ENCODE peak calls at places on chromosome 4, in five cellular contexts. One of them, this sample, is unnamed.

GRCh38 chr4:9808077-9808476 is 26.6 kb downstream of the DRD5 start:
- DNase-seq in CD8-positive, alpha-beta T cell: no peak
- DNase-seq in upper lobe of right lung: no peak
- DNase-seq in K562: no peak
- DNase-seq in breast epithelium: no peak
- DNase-seq in this sample: no peak

GRCh38 chr4:56613101-56613862 is 67.8 kb downstream of the HOPX start:
- DNase-seq in CD8-positive, alpha-beta T cell: no peak
- DNase-seq in upper lobe of right lung: no peak
- DNase-seq in K562: no peak
- DNase-seq in breast epithelium: no peak
- DNase-seq in this sample: no peak

GRCh38 chr4:100869266-100869665 is 351.4 kb upstream of the EMCN start:
- DNase-seq in CD8-positive, alpha-beta T cell: no peak
- DNase-seq in upper lobe of right lung: no peak
- DNase-seq in K562: no peak
- DNase-seq in breast epithelium: no peak
- DNase-seq in this sample: no peak

GRCh38 chr4:39846135-39846534 is 131.6 kb downstream of the PDS5A start:
- DNase-seq in CD8-positive, alpha-beta T cell: no peak
- DNase-seq in upper lobe of right lung: no peak
- DNase-seq in K562: no peak
- DNase-seq in breast epithelium: no peak
- DNase-seq in this sample: no peak

GRCh38 chr4:654526-654845 is 19.6 kb downstream of the ATP5ME start:
- DNase-seq in CD8-positive, alpha-beta T cell: no peak
- DNase-seq in upper lobe of right lung: no peak
- DNase-seq in K562: no peak
- DNase-seq in breast epithelium: no peak
- DNase-seq in this sample: no peak

GRCh38 chr4:19700951-19701350 is 550.8 kb upstream of the SLIT2 start:
- DNase-seq in CD8-positive, alpha-beta T cell: no peak
- DNase-seq in upper lobe of right lung: no peak
- DNase-seq in K562: no peak
- DNase-seq in breast epithelium: no peak
- DNase-seq in this sample: no peak

GRCh38 chr4:1807258-1807777 is 14.2 kb downstream of the FGFR3 start:
- DNase-seq in CD8-positive, alpha-beta T cell: no peak
- DNase-seq in upper lobe of right lung: no peak
- DNase-seq in K562: no peak
- DNase-seq in breast epithelium: no peak
- DNase-seq in this sample: no peak

GRCh38 chr4:56048621-56049427 is 100.1 kb downstream of the CEP135 start:
- DNase-seq in CD8-positive, alpha-beta T cell: no peak
- DNase-seq in upper lobe of right lung: peak; percentile 71
- DNase-seq in K562: peak; percentile 70
- DNase-seq in breast epithelium: no peak
- DNase-seq in this sample: no peak

GRCh38 chr4:20901851-20902250 is 201.6 kb downstream of the PACRGL start:
- DNase-seq in CD8-positive, alpha-beta T cell: no peak
- DNase-seq in upper lobe of right lung: no peak
- DNase-seq in K562: no peak
- DNase-seq in breast epithelium: no peak
- DNase-seq in this sample: no peak

GRCh38 chr4:150366487-150366999 is 215.4 kb upstream of the MAB21L2 start:
- DNase-seq in CD8-positive, alpha-beta T cell: no peak
- DNase-seq in upper lobe of right lung: no peak
- DNase-seq in K562: no peak
- DNase-seq in breast epithelium: no peak
- DNase-seq in this sample: no peak

GRCh38 chr4:93791570-93792195 is 36.9 kb upstream of the ATOH1 start:
- DNase-seq in CD8-positive, alpha-beta T cell: no peak
- DNase-seq in upper lobe of right lung: no peak
- DNase-seq in K562: peak; percentile 46
- DNase-seq in breast epithelium: no peak
- DNase-seq in this sample: no peak

GRCh38 chr4:141346144-141346543 is 125.4 kb downstream of the ZNF330 start:
- DNase-seq in CD8-positive, alpha-beta T cell: no peak
- DNase-seq in upper lobe of right lung: no peak
- DNase-seq in K562: peak; percentile 35
- DNase-seq in breast epithelium: no peak
- DNase-seq in this sample: no peak

GRCh38 chr4:19386786-19387185 is 864.9 kb upstream of the SLIT2 start:
- DNase-seq in CD8-positive, alpha-beta T cell: no peak
- DNase-seq in upper lobe of right lung: no peak
- DNase-seq in K562: no peak
- DNase-seq in breast epithelium: no peak
- DNase-seq in this sample: no peak

GRCh38 chr4:176236909-176237308 is 32.1 kb downstream of the ASB5 start:
- DNase-seq in CD8-positive, alpha-beta T cell: no peak
- DNase-seq in upper lobe of right lung: no peak
- DNase-seq in K562: no peak
- DNase-seq in breast epithelium: no peak
- DNase-seq in this sample: no peak

GRCh38 chr4:142314686-142315085 is 531.4 kb downstream of the INPP4B start:
- DNase-seq in CD8-positive, alpha-beta T cell: no peak
- DNase-seq in upper lobe of right lung: no peak
- DNase-seq in K562: no peak
- DNase-seq in breast epithelium: no peak
- DNase-seq in this sample: no peak

GRCh38 chr4:38308728-38309315 is 348.6 kb downstream of the PTTG2 start:
- DNase-seq in CD8-positive, alpha-beta T cell: no peak
- DNase-seq in upper lobe of right lung: no peak
- DNase-seq in K562: no peak
- DNase-seq in breast epithelium: no peak
- DNase-seq in this sample: no peak

GRCh38 chr4:80876810-80877209 is 153.7 kb upstream of the BMP3 start:
- DNase-seq in CD8-positive, alpha-beta T cell: no peak
- DNase-seq in upper lobe of right lung: no peak
- DNase-seq in K562: no peak
- DNase-seq in breast epithelium: no peak
- DNase-seq in this sample: no peak

GRCh38 chr4:139214039-139214534 is 37.1 kb upstream of the ELF2 start:
- DNase-seq in CD8-positive, alpha-beta T cell: no peak
- DNase-seq in upper lobe of right lung: no peak
- DNase-seq in K562: peak; percentile 70
- DNase-seq in breast epithelium: no peak
- DNase-seq in this sample: no peak

GRCh38 chr4:85861064-85861767 is 386.3 kb downstream of the ARHGAP24 start:
- DNase-seq in CD8-positive, alpha-beta T cell: no peak
- DNase-seq in upper lobe of right lung: no peak
- DNase-seq in K562: no peak
- DNase-seq in breast epithelium: no peak
- DNase-seq in this sample: no peak

GRCh38 chr4:128386761-128387599 is 99.4 kb upstream of the PGRMC2 start:
- DNase-seq in CD8-positive, alpha-beta T cell: no peak
- DNase-seq in upper lobe of right lung: peak; percentile 76
- DNase-seq in K562: peak; percentile 43
- DNase-seq in breast epithelium: peak; percentile 88
- DNase-seq in this sample: peak; percentile 98

DNA sequence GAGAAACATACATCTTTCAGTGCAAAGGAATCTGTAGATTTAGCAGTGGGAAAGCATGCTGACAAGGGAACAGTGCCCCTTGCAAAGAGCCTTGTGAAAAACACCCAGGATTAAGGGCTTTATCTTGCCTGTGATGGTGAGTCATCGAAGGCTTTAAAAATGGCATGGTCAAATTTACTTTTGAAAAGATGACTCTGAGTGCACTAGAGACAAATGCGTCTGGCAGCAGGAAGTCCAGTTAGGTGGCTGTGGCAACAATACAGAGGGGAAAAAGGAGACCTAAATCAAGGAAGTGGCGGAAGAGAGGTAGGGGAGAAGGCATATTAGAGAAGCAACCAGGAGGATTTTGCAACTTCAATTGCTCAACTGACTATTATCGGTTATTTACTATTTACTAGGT is 472.6 kb upstream of the CPEB2 start:
- DNase-seq in CD8-positive, alpha-beta T cell: no peak
- DNase-seq in upper lobe of right lung: no peak
- DNase-seq in K562: no peak
- DNase-seq in breast epithelium: no peak
- DNase-seq in this sample: no peak
- H3K4me3 ChIP-seq in CD8-positive, alpha-beta T cell: no peak overlapping the region
- H3K4me3 ChIP-seq in upper lobe of right lung: no peak overlapping the region
- H3K4me3 ChIP-seq in K562: no peak overlapping the region
- H3K4me3 ChIP-seq in breast epithelium: no peak overlapping the region
- H3K4me3 ChIP-seq in this sample: no peak overlapping the region

DNA sequence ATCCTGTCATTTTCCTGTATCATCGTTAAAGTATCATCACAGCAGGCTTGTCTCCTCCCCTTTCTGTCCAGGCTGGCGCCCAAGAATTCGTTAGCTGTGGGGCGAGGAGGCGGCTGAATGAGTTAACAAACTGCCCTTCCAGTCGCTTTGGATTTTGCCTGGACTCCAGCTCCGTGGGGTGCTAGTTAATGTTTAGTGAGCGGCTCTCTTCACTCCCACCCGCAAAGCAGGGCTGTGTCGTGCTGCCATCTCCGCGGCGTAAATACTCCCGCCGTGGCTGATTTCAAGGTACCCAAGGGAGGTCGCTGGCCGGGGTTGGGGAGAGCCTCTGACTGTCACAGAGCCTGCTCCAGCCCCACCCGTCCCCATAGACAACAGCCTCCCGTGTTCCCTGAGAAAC is 44.9 kb upstream of the SPRY1 start:
- DNase-seq in CD8-positive, alpha-beta T cell: no peak
- DNase-seq in upper lobe of right lung: no peak
- DNase-seq in K562: no peak
- DNase-seq in breast epithelium: no peak
- DNase-seq in this sample: no peak
- H3K4me3 ChIP-seq in CD8-positive, alpha-beta T cell: no peak overlapping the region
- H3K4me3 ChIP-seq in upper lobe of right lung: no peak overlapping the region
- H3K4me3 ChIP-seq in K562: no peak overlapping the region
- H3K4me3 ChIP-seq in breast epithelium: no peak overlapping the region
- H3K4me3 ChIP-seq in this sample: no peak overlapping the region

DNA sequence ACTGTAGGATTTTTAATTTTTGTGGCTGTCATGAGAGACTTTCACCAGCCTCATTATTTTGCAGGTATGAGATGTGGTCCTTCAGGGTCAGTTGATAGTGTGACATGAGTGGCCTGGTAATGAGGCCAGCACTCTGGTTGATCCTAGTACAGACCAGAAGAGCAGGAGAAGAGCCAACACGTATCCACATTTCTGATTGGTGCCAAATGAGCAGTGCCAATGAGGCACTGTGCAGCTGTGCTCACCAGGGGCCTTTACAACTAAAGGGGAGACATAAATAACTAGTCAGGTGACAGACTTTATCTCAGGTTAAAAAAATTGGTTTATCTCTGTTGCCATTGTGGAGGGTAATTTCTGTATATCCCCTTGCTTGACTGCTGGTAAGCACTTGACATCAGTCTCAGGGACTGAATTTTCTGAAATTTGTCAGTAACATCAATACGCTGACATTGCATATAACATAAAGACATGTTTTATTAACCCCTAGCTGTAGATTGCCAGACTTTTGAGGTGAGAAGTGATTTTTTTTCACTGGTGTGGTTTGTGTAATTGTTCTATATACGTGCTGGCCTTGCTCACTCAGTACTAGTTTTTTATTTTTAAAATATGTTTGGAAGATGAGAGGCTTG is 101.2 kb downstream of the AFF1 start:
- DNase-seq in CD8-positive, alpha-beta T cell: no peak
- DNase-seq in upper lobe of right lung: no peak
- DNase-seq in K562: no peak
- DNase-seq in breast epithelium: no peak
- DNase-seq in this sample: no peak
- H3K4me3 ChIP-seq in CD8-positive, alpha-beta T cell: no peak overlapping the region
- H3K4me3 ChIP-seq in upper lobe of right lung: no peak overlapping the region
- H3K4me3 ChIP-seq in K562: no peak overlapping the region
- H3K4me3 ChIP-seq in breast epithelium: no peak overlapping the region
- H3K4me3 ChIP-seq in this sample: no peak overlapping the region

DNA sequence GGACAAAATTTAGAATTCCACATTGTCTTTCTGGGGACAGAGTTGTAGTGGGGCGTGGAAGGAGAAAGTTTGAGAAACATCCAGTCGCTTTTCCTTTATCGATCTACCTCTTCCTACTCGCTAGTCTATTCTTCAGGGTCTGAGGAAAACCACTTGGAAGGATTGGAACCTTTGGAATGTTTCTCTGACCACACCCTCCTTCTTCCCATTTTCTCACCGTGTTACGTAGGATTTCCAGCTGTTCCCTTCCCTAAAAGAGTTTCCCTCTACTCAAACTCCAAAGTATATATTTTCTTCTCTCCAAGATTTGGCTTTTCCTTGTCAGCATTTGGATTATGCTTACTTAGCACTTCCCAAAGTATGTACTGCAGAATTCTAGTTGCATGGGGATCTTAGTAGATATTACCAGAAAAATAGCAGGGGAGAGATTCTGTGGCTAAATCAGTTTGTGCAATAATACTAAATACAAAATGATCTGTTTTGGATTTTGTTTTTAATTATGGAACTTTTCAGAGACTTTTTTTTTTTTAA is 4.9 kb downstream of the ENPEP start:
- DNase-seq in CD8-positive, alpha-beta T cell: no peak
- DNase-seq in upper lobe of right lung: no peak
- DNase-seq in K562: no peak
- DNase-seq in breast epithelium: no peak
- DNase-seq in this sample: no peak
- H3K4me3 ChIP-seq in CD8-positive, alpha-beta T cell: no peak overlapping the region
- H3K4me3 ChIP-seq in upper lobe of right lung: no peak overlapping the region
- H3K4me3 ChIP-seq in K562: no peak overlapping the region
- H3K4me3 ChIP-seq in breast epithelium: peak overlapping the region; percentile 3
- H3K4me3 ChIP-seq in this sample: peak overlapping the region; percentile 14

DNA sequence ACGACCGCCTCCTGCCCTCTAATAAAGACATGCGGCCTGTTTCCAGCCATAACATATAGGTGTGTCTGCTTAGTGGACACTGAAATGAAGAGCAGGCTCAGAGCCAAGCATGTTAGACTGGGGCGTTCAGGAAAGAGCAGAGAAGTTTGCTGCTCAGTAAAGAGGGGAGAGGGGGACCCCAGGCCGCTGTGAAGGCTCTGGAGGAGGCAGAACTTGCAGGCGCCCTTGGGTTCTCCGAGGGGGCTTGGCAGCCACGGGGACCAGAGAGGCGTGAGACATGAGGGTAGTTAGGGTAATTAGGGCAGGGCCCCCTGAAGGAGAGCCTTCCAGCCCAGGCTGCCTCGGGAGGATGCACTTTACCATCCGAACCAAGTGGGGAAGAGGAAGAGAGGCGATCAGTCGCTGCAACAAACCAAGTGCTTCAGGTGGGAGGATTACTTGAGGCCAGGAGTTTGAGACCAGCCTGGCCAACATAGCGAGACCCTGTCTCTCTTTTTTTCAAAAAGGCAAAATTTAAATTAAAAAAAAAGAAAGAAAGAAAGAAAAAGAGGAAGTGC is 46.6 kb upstream of the CDKN2AIP start:
- DNase-seq in CD8-positive, alpha-beta T cell: no peak
- DNase-seq in upper lobe of right lung: no peak
- DNase-seq in K562: no peak
- DNase-seq in breast epithelium: no peak
- DNase-seq in this sample: no peak
- H3K4me3 ChIP-seq in CD8-positive, alpha-beta T cell: peak overlapping the region; percentile 83
- H3K4me3 ChIP-seq in upper lobe of right lung: peak overlapping the region; percentile 62
- H3K4me3 ChIP-seq in K562: no peak overlapping the region
- H3K4me3 ChIP-seq in breast epithelium: peak overlapping the region; percentile 47
- H3K4me3 ChIP-seq in this sample: peak overlapping the region; percentile 54